ENCODE peak calls at places on chromosomes 5 and 9, in five cellular contexts. A, O, D, U and C are unnamed samples.

GRCh38 chr5:150527038-150527437 is 19.1 kb downstream of the NDST1 start:
- DNase-seq in A (no peak), O (no peak), D (no peak), U (no peak), C (no peak)

GRCh38 chr9:128276574-128277270 is 646 bp downstream of the SWI5 start:
- DNase-seq in A (no peak), O (peak; percentile 37), D (peak; percentile 39), U (no peak), C (no peak)

GRCh38 chr5:171891595-171891994 is 106.0 kb downstream of the SMIM23 start:
- DNase-seq in A (no peak), O (no peak), D (no peak), U (no peak), C (no peak)

GRCh38 chr5:154520861-154521453 is 42.9 kb upstream of the HAND1 start:
- DNase-seq in A (peak; percentile 54), O (peak; percentile 9), D (peak; percentile 26), U (no peak), C (no peak)

GRCh38 chr5:160272041-160272663 is 40.2 kb downstream of the CCNJL start:
- DNase-seq in A (no peak), O (no peak), D (no peak), U (no peak), C (no peak)

GRCh38 chr5:143078971-143079370 is 308.8 kb downstream of the ARHGAP26 start:
- DNase-seq in A (no peak), O (no peak), D (no peak), U (no peak), C (no peak)

GRCh38 chr5:58184910-58185309 is 275.0 kb downstream of the PLK2 start:
- DNase-seq in A (no peak), O (no peak), D (no peak), U (no peak), C (no peak)

GRCh38 chr9:100160021-100160420 is 61.0 kb downstream of the INVS start:
- DNase-seq in A (no peak), O (no peak), D (no peak), U (no peak), C (no peak)

GRCh38 chr9:110579763-110580255 is 268 bp upstream of the SVEP1 start:
- DNase-seq in A (no peak), O (peak; percentile 66), D (peak; percentile 17), U (no peak), C (no peak)

GRCh38 chr9:36450110-36450732 is 50.2 kb upstream of the RNF38 start:
- DNase-seq in A (no peak), O (peak; percentile 69), D (peak; percentile 48), U (no peak), C (no peak)

GRCh38 chr9:82538634-82539033 is 524.3 kb downstream of the RASEF start:
- DNase-seq in A (no peak), O (no peak), D (no peak), U (no peak), C (no peak)

GRCh38 chr9:81113408-81114124 is 575.8 kb downstream of the TLE1 start:
- DNase-seq in A (no peak), O (no peak), D (no peak), U (no peak), C (no peak)

GRCh38 chr9:110047232-110047954 is 160.6 kb downstream of the C9orf152 start:
- DNase-seq in A (no peak), O (no peak), D (no peak), U (no peak), C (no peak)

GRCh38 chr5:145483211-145483610 is 351.9 kb downstream of the PRELID2 start:
- DNase-seq in A (no peak), O (peak; percentile 40), D (no peak), U (no peak), C (no peak)

GRCh38 chr9:69981686-69982450 is 61.8 kb upstream of the MAMDC2 start:
- DNase-seq in A (no peak), O (peak; percentile 74), D (no peak), U (no peak), C (no peak)

GRCh38 chr5:16518606-16519005 is 53.0 kb upstream of the ZNF622 start:
- DNase-seq in A (no peak), O (no peak), D (no peak), U (no peak), C (no peak)

GRCh38 chr9:106718996-106719395 is 144.0 kb upstream of the ZNF462 start:
- DNase-seq in A (no peak), O (peak; percentile 56), D (no peak), U (no peak), C (no peak)

GRCh38 chr5:88707216-88707965 is 175.6 kb downstream of the MEF2C start:
- DNase-seq in A (no peak), O (no peak), D (no peak), U (no peak), C (no peak)

GRCh38 chr9:104177003-104177611 is 83.0 kb downstream of the SMC2 start:
- DNase-seq in A (no peak), O (no peak), D (no peak), U (no peak), C (no peak)

GRCh38 chr5:151739939-151740335 is 18.5 kb downstream of the ATOX1 start:
- DNase-seq in A (no peak), O (peak; percentile 81), D (no peak), U (no peak), C (no peak)

GRCh38 chr9:98770717-98771116 is 25.6 kb downstream of the ANKS6 start:
- DNase-seq in A (no peak), O (no peak), D (no peak), U (no peak), C (no peak)

GRCh38 chr5:123670981-123671557 is 159.1 kb downstream of the CSNK1G3 start:
- DNase-seq in A (no peak), O (peak; percentile 66), D (peak; percentile 54), U (no peak), C (no peak)

GRCh38 chr5:43802119-43802518 is 199.1 kb downstream of the NNT start:
- DNase-seq in A (no peak), O (peak; percentile 41), D (no peak), U (no peak), C (no peak)

GRCh38 chr5:34818717-34819116 is 20.2 kb upstream of the TTC23L start:
- DNase-seq in A (no peak), O (no peak), D (no peak), U (no peak), C (no peak)

GRCh38 chr9:91035825-91036208 is 234.2 kb downstream of the SYK start:
- DNase-seq in A (no peak), O (no peak), D (no peak), U (no peak), C (no peak)

GRCh38 chr9:86774101-86774500 is 173.2 kb downstream of the GAS1 start:
- DNase-seq in A (no peak), O (no peak), D (no peak), U (no peak), C (no peak)

GRCh38 chr9:89604463-89605180 is at the start of gene GADD45G:
- DNase-seq in A (peak; percentile 95), O (peak; percentile 81), D (peak; percentile 94), U (peak; percentile 96), C (peak; percentile 84)

GRCh38 chr5:105504-106080 is 13.6 kb downstream of the PLEKHG4B start:
- DNase-seq in A (no peak), O (no peak), D (no peak), U (peak; percentile 30), C (no peak)

GRCh38 chr5:38379360-38379827 is 121.0 kb downstream of the EGFLAM start:
- DNase-seq in A (no peak), O (no peak), D (no peak), U (no peak), C (no peak)

GRCh38 chr9:20981486-20981885 is 50.0 kb downstream of the HACD4 start:
- DNase-seq in A (peak; percentile 54), O (peak; percentile 88), D (no peak), U (no peak), C (no peak)

GRCh38 chr5:88690619-88691560 is 192.1 kb downstream of the MEF2C start:
- DNase-seq in A (peak; percentile 82), O (peak; percentile 66), D (peak; percentile 59), U (peak; percentile 89), C (peak; percentile 31)

GRCh38 chr5:52657231-52657645 is 130.5 kb upstream of the ITGA1 start:
- DNase-seq in A (no peak), O (peak; percentile 73), D (no peak), U (no peak), C (no peak)
- H3K4me3 ChIP-seq in A (no peak overlapping the region), O (no peak overlapping the region), D (peak overlapping the region; percentile 29), U (no peak overlapping the region), C (no peak overlapping the region)

GRCh38 chr5:141487131-141487530 is 1.8 kb upstream of the PCDHGC5 start:
- DNase-seq in A (no peak), O (no peak), D (no peak), U (no peak), C (no peak)
- H3K4me1 ChIP-seq in A (peaks cover 16% of the 10 kb centered on the region), O (peaks cover 23% of the 10 kb centered on the region), D (no peaks in the 10 kb centered on the region), U (peaks cover 8% of the 10 kb centered on the region), C (peaks cover 17% of the 10 kb centered on the region)

DNA sequence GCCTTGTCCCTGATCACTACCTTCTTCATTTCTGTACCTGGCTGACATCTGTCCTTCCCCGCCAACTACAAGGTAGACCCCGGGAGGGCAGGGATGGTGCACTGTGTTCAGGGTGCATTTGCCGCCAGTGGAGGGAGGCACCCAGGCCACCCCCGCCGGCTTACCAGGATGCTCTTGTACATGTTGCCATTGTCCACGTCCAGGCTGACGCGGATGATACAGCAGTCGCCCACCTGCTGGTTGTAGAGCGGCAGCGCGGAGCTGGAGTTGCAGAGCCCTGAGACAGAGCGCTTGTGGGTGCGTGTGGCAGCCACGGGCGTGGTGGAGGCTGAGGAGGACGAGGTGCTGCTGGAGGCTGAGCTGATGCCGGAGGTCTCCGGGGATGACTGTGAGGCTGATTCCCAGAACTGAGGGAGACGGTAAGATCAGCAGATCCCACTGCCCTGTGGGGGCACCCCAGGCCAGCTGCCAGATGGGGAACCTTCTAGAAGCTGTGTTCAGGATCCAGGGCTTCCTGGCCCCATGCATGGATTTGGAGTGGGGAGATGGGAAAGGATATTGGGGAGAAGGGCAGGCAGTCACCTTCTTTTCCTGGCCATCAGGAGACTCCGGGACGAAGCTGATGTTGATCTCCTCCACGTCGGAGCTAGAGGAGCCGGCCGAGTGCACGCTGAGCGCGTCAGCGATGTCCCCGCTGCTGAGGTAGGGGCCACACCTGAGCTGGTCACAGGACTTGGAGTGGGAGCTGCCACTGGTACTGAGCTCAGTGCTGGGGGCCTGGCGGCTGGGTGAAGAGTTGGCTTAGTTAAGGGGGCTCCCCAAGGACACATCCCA is 19.5 kb downstream of the RALGDS start:
- DNase-seq in A (peak; percentile 45), O (no peak), D (no peak), U (peak; percentile 73), C (no peak)
- H3K4me3 ChIP-seq in A (no peak overlapping the region), O (no peak overlapping the region), D (no peak overlapping the region), U (no peak overlapping the region), C (no peak overlapping the region)

GRCh38 chr9:123686131-123686848 is 243.6 kb downstream of the DENND1A start:
- DNase-seq in A (no peak), O (peak; percentile 31), D (no peak), U (no peak), C (no peak)

GRCh38 chr9:123687246-123687721 is 242.6 kb downstream of the DENND1A start:
- DNase-seq in A (no peak), O (no peak), D (no peak), U (no peak), C (no peak)

GRCh38 chr9:123684393-123685149 is 245.4 kb downstream of the DENND1A start:
- DNase-seq in A (no peak), O (no peak), D (no peak), U (no peak), C (no peak)

GRCh38 chr9:123685489-123686083 is 244.3 kb downstream of the DENND1A start:
- DNase-seq in A (no peak), O (no peak), D (no peak), U (no peak), C (no peak)

GRCh38 chr9:123686849-123687233 is 243.1 kb downstream of the DENND1A start:
- DNase-seq in A (no peak), O (no peak), D (no peak), U (no peak), C (no peak)
- H3K4me1 ChIP-seq in A (peaks cover 6% of the 10 kb centered on the region), O (no peaks in the 10 kb centered on the region), D (peaks cover 10% of the 10 kb centered on the region), U (peaks cover 5% of the 10 kb centered on the region), C (peaks cover 5% of the 10 kb centered on the region)